ENCODE peak calls at places on chromosomes 3 and 15, in five cellular contexts. One of them, this sample, is unnamed.

GRCh38 chr3:7498722-7499121 is 637.8 kb downstream of the GRM7 start:
- DNase-seq in AG04450: no peak
- DNase-seq in esophagus muscularis mucosa: no peak
- DNase-seq in lung: no peak
- DNase-seq in BJ: no peak
- DNase-seq in this sample: no peak

GRCh38 chr3:50340404-50341329 is at the start of gene RASSF1:
- DNase-seq in AG04450: no peak
- DNase-seq in esophagus muscularis mucosa: no peak
- DNase-seq in lung: peak
- DNase-seq in BJ: no peak
- DNase-seq in this sample: peak

GRCh38 chr15:22262613-22263020 is 182.3 kb downstream of the OR4M2 start:
- DNase-seq in AG04450: no peak
- DNase-seq in esophagus muscularis mucosa: no peak
- DNase-seq in lung: no peak
- DNase-seq in BJ: no peak
- DNase-seq in this sample: peak

GRCh38 chr3:126113733-126114132 is 29.8 kb upstream of the SLC41A3 start:
- DNase-seq in AG04450: no peak
- DNase-seq in esophagus muscularis mucosa: no peak
- DNase-seq in lung: no peak
- DNase-seq in BJ: no peak
- DNase-seq in this sample: no peak

GRCh38 chr3:104596551-104596950 is 770.2 kb upstream of the ALCAM start:
- DNase-seq in AG04450: peak
- DNase-seq in esophagus muscularis mucosa: no peak
- DNase-seq in lung: no peak
- DNase-seq in BJ: no peak
- DNase-seq in this sample: no peak

GRCh38 chr3:120931593-120931992 is 23.6 kb downstream of the STXBP5L start:
- DNase-seq in AG04450: no peak
- DNase-seq in esophagus muscularis mucosa: no peak
- DNase-seq in lung: no peak
- DNase-seq in BJ: no peak
- DNase-seq in this sample: no peak

GRCh38 chr3:127413871-127414270 is 126.0 kb upstream of the PRR20G start:
- DNase-seq in AG04450: no peak
- DNase-seq in esophagus muscularis mucosa: no peak
- DNase-seq in lung: no peak
- DNase-seq in BJ: no peak
- DNase-seq in this sample: no peak

GRCh38 chr3:72395654-72396415 is 452.4 kb downstream of the SHQ1 start:
- DNase-seq in AG04450: no peak
- DNase-seq in esophagus muscularis mucosa: no peak
- DNase-seq in lung: no peak
- DNase-seq in BJ: peak
- DNase-seq in this sample: no peak

GRCh38 chr3:10550705-10551104 is 45.3 kb upstream of the ATP2B2 start:
- DNase-seq in AG04450: no peak
- DNase-seq in esophagus muscularis mucosa: peak
- DNase-seq in lung: no peak
- DNase-seq in BJ: no peak
- DNase-seq in this sample: peak

GRCh38 chr3:47578691-47579632 is at the start of gene CSPG5:
- DNase-seq in AG04450: no peak
- DNase-seq in esophagus muscularis mucosa: no peak
- DNase-seq in lung: no peak
- DNase-seq in BJ: no peak
- DNase-seq in this sample: no peak

GRCh38 chr3:194755689-194756459 is 70.2 kb downstream of the FAM43A start:
- DNase-seq in AG04450: no peak
- DNase-seq in esophagus muscularis mucosa: no peak
- DNase-seq in lung: no peak
- DNase-seq in BJ: no peak
- DNase-seq in this sample: no peak

GRCh38 chr3:177127008-177127407 is 70.3 kb downstream of the TBL1XR1 start:
- DNase-seq in AG04450: no peak
- DNase-seq in esophagus muscularis mucosa: no peak
- DNase-seq in lung: no peak
- DNase-seq in BJ: no peak
- DNase-seq in this sample: no peak

GRCh38 chr15:29422606-29423005 is 153.0 kb upstream of the NSMCE3 start:
- DNase-seq in AG04450: no peak
- DNase-seq in esophagus muscularis mucosa: peak
- DNase-seq in lung: no peak
- DNase-seq in BJ: no peak
- DNase-seq in this sample: no peak

GRCh38 chr15:59701880-59702279 is 12.8 kb upstream of the BNIP2 start:
- DNase-seq in AG04450: no peak
- DNase-seq in esophagus muscularis mucosa: no peak
- DNase-seq in lung: no peak
- DNase-seq in BJ: no peak
- DNase-seq in this sample: no peak

GRCh38 chr3:49296781-49297420 is 19.9 kb upstream of the C3orf62 start:
- DNase-seq in AG04450: no peak
- DNase-seq in esophagus muscularis mucosa: no peak
- DNase-seq in lung: peak
- DNase-seq in BJ: no peak
- DNase-seq in this sample: peak

GRCh38 chr15:44706946-44707636 is 4.0 kb downstream of the PATL2 start:
- DNase-seq in AG04450: no peak
- DNase-seq in esophagus muscularis mucosa: no peak
- DNase-seq in lung: peak
- DNase-seq in BJ: no peak
- DNase-seq in this sample: no peak

GRCh38 chr15:93065641-93066045 is 23.4 kb downstream of the RGMA start:
- DNase-seq in AG04450: no peak
- DNase-seq in esophagus muscularis mucosa: no peak
- DNase-seq in lung: no peak
- DNase-seq in BJ: no peak
- DNase-seq in this sample: no peak

GRCh38 chr3:27666708-27667107 is 55.4 kb downstream of the EOMES start:
- DNase-seq in AG04450: peak
- DNase-seq in esophagus muscularis mucosa: no peak
- DNase-seq in lung: peak
- DNase-seq in BJ: peak
- DNase-seq in this sample: peak

GRCh38 chr15:57031605-57032004 is 113.2 kb downstream of the TCF12 start:
- DNase-seq in AG04450: no peak
- DNase-seq in esophagus muscularis mucosa: no peak
- DNase-seq in lung: no peak
- DNase-seq in BJ: no peak
- DNase-seq in this sample: no peak

GRCh38 chr3:126121632-126122031 is 37.7 kb upstream of the SLC41A3 start:
- DNase-seq in AG04450: no peak
- DNase-seq in esophagus muscularis mucosa: peak
- DNase-seq in lung: no peak
- DNase-seq in BJ: no peak
- DNase-seq in this sample: no peak

GRCh38 chr3:136733317-136733833 is 18.8 kb downstream of the STAG1 start:
- DNase-seq in AG04450: no peak
- DNase-seq in esophagus muscularis mucosa: no peak
- DNase-seq in lung: no peak
- DNase-seq in BJ: no peak
- DNase-seq in this sample: no peak

GRCh38 chr15:77599899-77600298 is 32.8 kb downstream of the LINGO1 start:
- DNase-seq in AG04450: no peak
- DNase-seq in esophagus muscularis mucosa: no peak
- DNase-seq in lung: no peak
- DNase-seq in BJ: no peak
- DNase-seq in this sample: peak

GRCh38 chr3:39639344-39640236 is 169.8 kb upstream of the MYRIP start:
- DNase-seq in AG04450: peak
- DNase-seq in esophagus muscularis mucosa: no peak
- DNase-seq in lung: peak
- DNase-seq in BJ: peak
- DNase-seq in this sample: peak

GRCh38 chr3:29773481-29773880 is 492.6 kb downstream of the RBMS3 start:
- DNase-seq in AG04450: no peak
- DNase-seq in esophagus muscularis mucosa: no peak
- DNase-seq in lung: no peak
- DNase-seq in BJ: no peak
- DNase-seq in this sample: no peak

GRCh38 chr3:82525-82924 is 114.0 kb upstream of the CHL1 start:
- DNase-seq in AG04450: no peak
- DNase-seq in esophagus muscularis mucosa: no peak
- DNase-seq in lung: no peak
- DNase-seq in BJ: no peak
- DNase-seq in this sample: no peak

GRCh38 chr15:50925281-50925680 is 16.8 kb downstream of the AP4E1 start:
- DNase-seq in AG04450: no peak
- DNase-seq in esophagus muscularis mucosa: no peak
- DNase-seq in lung: no peak
- DNase-seq in BJ: no peak
- DNase-seq in this sample: no peak

GRCh38 chr15:68699881-68700394 is 120.8 kb downstream of the ANP32A start:
- DNase-seq in AG04450: no peak
- DNase-seq in esophagus muscularis mucosa: no peak
- DNase-seq in lung: no peak
- DNase-seq in BJ: no peak
- DNase-seq in this sample: no peak

GRCh38 chr3:155065537-155065936 is 14.6 kb upstream of the MME start:
- DNase-seq in AG04450: no peak
- DNase-seq in esophagus muscularis mucosa: no peak
- DNase-seq in lung: no peak
- DNase-seq in BJ: peak
- DNase-seq in this sample: no peak

DNA sequence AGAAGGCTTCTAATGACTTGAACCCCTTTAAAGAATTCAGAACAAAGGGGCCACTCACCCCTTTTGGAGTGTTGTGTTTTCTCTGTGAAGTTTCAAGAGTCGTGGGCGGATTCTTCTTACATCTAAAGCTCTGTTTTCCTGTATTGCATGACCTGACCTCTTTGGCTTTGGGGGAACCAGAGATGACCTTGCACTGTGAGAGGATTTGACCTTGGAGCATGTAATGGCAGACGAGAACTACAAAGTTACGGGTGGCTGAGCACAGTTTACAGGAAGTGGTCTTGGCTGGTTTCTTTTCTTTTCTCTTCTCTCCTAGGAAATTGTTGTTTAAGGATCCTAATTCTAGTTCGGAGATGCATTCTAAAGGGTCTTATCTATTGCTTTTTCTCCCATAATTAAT is 6.2 kb upstream of the BDH1 start:
- DNase-seq in AG04450: no peak
- DNase-seq in esophagus muscularis mucosa: no peak
- DNase-seq in lung: no peak
- DNase-seq in BJ: no peak
- DNase-seq in this sample: no peak
- H3K4me3 ChIP-seq in AG04450: no peak
- H3K4me3 ChIP-seq in esophagus muscularis mucosa: no peak
- H3K4me3 ChIP-seq in lung: no peak
- H3K4me3 ChIP-seq in BJ: no peak
- H3K4me3 ChIP-seq in this sample: no peak

GRCh38 chr15:72183781-72184164 is 13.8 kb downstream of the GRAMD2A start:
- DNase-seq in AG04450: no peak
- DNase-seq in esophagus muscularis mucosa: no peak
- DNase-seq in lung: no peak
- DNase-seq in BJ: no peak
- DNase-seq in this sample: no peak
- H3K4me3 ChIP-seq in AG04450: peak
- H3K4me3 ChIP-seq in esophagus muscularis mucosa: peak
- H3K4me3 ChIP-seq in lung: no peak
- H3K4me3 ChIP-seq in BJ: peak
- H3K4me3 ChIP-seq in this sample: no peak

GRCh38 chr3:9183011-9183410 is 66.4 kb downstream of the SRGAP3 start:
- DNase-seq in AG04450: no peak
- DNase-seq in esophagus muscularis mucosa: no peak
- DNase-seq in lung: no peak
- DNase-seq in BJ: no peak
- DNase-seq in this sample: no peak

GRCh38 chr3:9183811-9184463 is 65.5 kb downstream of the SRGAP3 start:
- DNase-seq in AG04450: no peak
- DNase-seq in esophagus muscularis mucosa: no peak
- DNase-seq in lung: no peak
- DNase-seq in BJ: no peak
- DNase-seq in this sample: no peak

GRCh38 chr3:9178697-9179096 is 70.7 kb downstream of the SRGAP3 start:
- DNase-seq in AG04450: no peak
- DNase-seq in esophagus muscularis mucosa: no peak
- DNase-seq in lung: no peak
- DNase-seq in BJ: no peak
- DNase-seq in this sample: no peak

GRCh38 chr3:9180764-9181117 is 68.7 kb downstream of the SRGAP3 start:
- DNase-seq in AG04450: no peak
- DNase-seq in esophagus muscularis mucosa: no peak
- DNase-seq in lung: no peak
- DNase-seq in BJ: no peak
- DNase-seq in this sample: no peak

GRCh38 chr3:9179826-9180763 is 69.4 kb downstream of the SRGAP3 start:
- DNase-seq in AG04450: no peak
- DNase-seq in esophagus muscularis mucosa: no peak
- DNase-seq in lung: no peak
- DNase-seq in BJ: no peak
- DNase-seq in this sample: no peak
- H3K4me3 ChIP-seq in AG04450: no peak
- H3K4me3 ChIP-seq in esophagus muscularis mucosa: no peak
- H3K4me3 ChIP-seq in lung: no peak
- H3K4me3 ChIP-seq in BJ: no peak
- H3K4me3 ChIP-seq in this sample: no peak

GRCh38 chr3:112653881-112654300 is 12.9 kb upstream of the CCDC80 start:
- DNase-seq in AG04450: peak
- DNase-seq in esophagus muscularis mucosa: no peak
- DNase-seq in lung: peak
- DNase-seq in BJ: peak
- DNase-seq in this sample: peak

GRCh38 chr3:112654492-112654891 is 13.5 kb upstream of the CCDC80 start:
- DNase-seq in AG04450: no peak
- DNase-seq in esophagus muscularis mucosa: no peak
- DNase-seq in lung: no peak
- DNase-seq in BJ: no peak
- DNase-seq in this sample: no peak

GRCh38 chr3:112654979-112655378 is 14.0 kb upstream of the CCDC80 start:
- DNase-seq in AG04450: no peak
- DNase-seq in esophagus muscularis mucosa: no peak
- DNase-seq in lung: no peak
- DNase-seq in BJ: no peak
- DNase-seq in this sample: no peak

GRCh38 chr3:112653209-112653871 is 12.4 kb upstream of the CCDC80 start:
- DNase-seq in AG04450: peak
- DNase-seq in esophagus muscularis mucosa: no peak
- DNase-seq in lung: no peak
- DNase-seq in BJ: peak
- DNase-seq in this sample: peak

DNA sequence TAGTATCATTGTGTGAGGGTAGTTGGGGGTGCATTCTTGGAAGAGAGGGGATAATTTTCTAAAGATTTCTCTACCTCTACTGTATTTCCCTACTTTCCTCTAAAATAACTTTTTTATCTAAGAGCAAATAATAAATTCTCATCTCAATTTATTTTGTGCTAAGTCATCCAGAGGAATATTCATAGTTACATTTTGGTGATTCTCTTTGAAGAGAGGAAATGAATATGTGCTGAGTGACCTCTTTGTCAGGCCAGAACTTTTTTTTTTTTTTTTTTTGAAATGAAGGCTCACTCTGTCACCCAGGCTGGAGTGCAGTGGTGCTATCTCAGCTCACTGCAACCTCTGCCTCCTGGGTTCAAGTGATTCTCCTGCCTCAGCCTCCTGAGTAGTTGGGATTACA is 15.1 kb upstream of the CCDC80 start:
- DNase-seq in AG04450: no peak
- DNase-seq in esophagus muscularis mucosa: no peak
- DNase-seq in lung: no peak
- DNase-seq in BJ: no peak
- DNase-seq in this sample: no peak
- H3K4me3 ChIP-seq in AG04450: no peak
- H3K4me3 ChIP-seq in esophagus muscularis mucosa: no peak
- H3K4me3 ChIP-seq in lung: no peak
- H3K4me3 ChIP-seq in BJ: no peak
- H3K4me3 ChIP-seq in this sample: no peak

This sample was measured in right atrium auricular region.